ENCODE peak calls at places on chromosomes 11 and 22, in ten cellular contexts. N is HCT116, F is MM.1S, H is GM23248, Y is SK-N-SH, O is PC-3, W is GM23338, P is PC-9, X is hepatocyte, J is OCI-LY7. R is an unnamed sample.

GRCh38 chr22:23565288-23565941 is 14.7 kb downstream of the IGLL1 start:
- DNase-seq in H (no peak), X (peak; percentile 26), P (no peak), W (peak; percentile 71), J (peak; percentile 26), O (no peak), F (no peak), N (peak; percentile 4), Y (peak; percentile 67), R (peak; percentile 68)

GRCh38 chr11:65651589-65652510 is 10.9 kb downstream of the RELA start:
- DNase-seq in H (peak; percentile 71), Y (no peak), N (no peak), W (peak; percentile 29), X (peak; percentile 69), O (peak; percentile 85), P (peak; percentile 82), F (no peak), J (no peak), R (no peak)

GRCh38 chr11:102518296-102519094 is 12.1 kb downstream of the MMP7 start:
- DNase-seq in Y (no peak), X (no peak), P (no peak), N (no peak), J (peak; percentile 21), H (no peak), W (peak; percentile 60), F (no peak), O (peak; percentile 29), R (peak; percentile 59)

GRCh38 chr11:36253238-36253637 is 36.0 kb downstream of the COMMD9 start:
- DNase-seq in H (no peak), J (no peak), N (no peak), P (no peak), O (no peak), F (no peak), X (no peak), W (peak; percentile 7), Y (peak; percentile 88), R (no peak)

GRCh38 chr11:10941429-10941828 is 83.6 kb upstream of the ZBED5 start:
- DNase-seq in N (no peak), Y (no peak), J (no peak), F (no peak), H (no peak), X (no peak), W (no peak), P (no peak), O (no peak), R (no peak)

GRCh38 chr11:119483341-119483880 is 60.4 kb upstream of the THY1 start:
- DNase-seq in Y (no peak), W (no peak), F (no peak), H (no peak), X (no peak), N (no peak), J (no peak), O (no peak), P (no peak), R (no peak)

GRCh38 chr11:121081320-121081719 is 19.7 kb upstream of the TECTA start:
- DNase-seq in Y (no peak), X (no peak), W (no peak), H (no peak), O (no peak), F (no peak), P (no peak), J (no peak), N (no peak), R (no peak)

GRCh38 chr22:24303007-24303406 is 32.4 kb downstream of the SPECC1L start:
- DNase-seq in W (no peak), N (no peak), Y (no peak), F (no peak), O (peak; percentile 56), H (no peak), X (no peak), P (no peak), J (no peak), R (no peak)

GRCh38 chr11:665707-666281 is 28.7 kb downstream of the DRD4 start:
- DNase-seq in Y (no peak), F (no peak), W (no peak), O (no peak), H (peak; percentile 91), X (no peak), J (no peak), P (no peak), N (no peak), R (no peak)

GRCh38 chr11:106608677-106609076 is 409.6 kb downstream of the GUCY1A2 start:
- DNase-seq in W (no peak), P (no peak), H (peak; percentile 72), O (peak; percentile 79), Y (no peak), J (no peak), F (no peak), X (no peak), N (no peak), R (no peak)

GRCh38 chr22:38924197-38924952 is 33.0 kb upstream of the APOBEC3A start:
- DNase-seq in J (no peak), X (peak; percentile 89), W (no peak), F (no peak), Y (no peak), N (peak; percentile 80), P (peak; percentile 87), H (peak; percentile 89), O (peak; percentile 93), R (no peak)

GRCh38 chr22:21032037-21032842 is at the start of gene SLC7A4:
- DNase-seq in W (peak; percentile 51), F (no peak), N (no peak), O (no peak), Y (peak; percentile 64), H (no peak), J (no peak), X (peak; percentile 68), P (no peak), R (no peak)

GRCh38 chr11:95443386-95443785 is 212.4 kb upstream of the SESN3 start:
- DNase-seq in N (no peak), H (no peak), Y (no peak), P (no peak), O (no peak), W (no peak), J (peak; percentile 10), X (no peak), F (peak; percentile 95), R (peak; percentile 85)

GRCh38 chr11:108751444-108751843 is 86.6 kb downstream of the DDX10 start:
- DNase-seq in W (no peak), N (no peak), J (no peak), F (no peak), O (no peak), Y (no peak), P (no peak), X (no peak), H (no peak), R (peak; percentile 80)

GRCh38 chr22:21760640-21761039 is 25.0 kb upstream of the YPEL1 start:
- DNase-seq in H (peak; percentile 46), X (no peak), P (no peak), F (peak; percentile 54), J (no peak), Y (no peak), O (peak; percentile 8), N (no peak), W (no peak), R (no peak)

GRCh38 chr11:107929611-107930200 is 1.5 kb downstream of the RAB39A start:
- DNase-seq in H (no peak), Y (peak; percentile 44), N (no peak), P (no peak), F (no peak), W (peak; percentile 44), X (no peak), J (no peak), O (no peak), R (peak; percentile 90)

GRCh38 chr11:73931039-73931645 is 19.7 kb upstream of the DNAJB13 start:
- DNase-seq in J (peak; percentile 74), F (peak; percentile 36), H (peak; percentile 89), P (peak; percentile 34), X (peak; percentile 80), Y (peak; percentile 64), O (peak; percentile 85), N (peak; percentile 79), W (peak; percentile 90), R (peak; percentile 88)

GRCh38 chr22:50529416-50530279 is at the start of gene TYMP:
- DNase-seq in Y (no peak), F (no peak), O (peak; percentile 40), W (peak; percentile 43), X (peak; percentile 78), N (no peak), J (peak; percentile 73), P (peak; percentile 55), H (peak; percentile 82), R (no peak)

GRCh38 chr11:1025410-1026162 is 10.9 kb downstream of the MUC6 start:
- DNase-seq in H (peak; percentile 14), J (no peak), Y (no peak), O (no peak), P (no peak), N (no peak), X (no peak), F (no peak), W (no peak), R (peak; percentile 48)

GRCh38 chr11:123469089-123469488 is 39.0 kb downstream of the GRAMD1B start:
- DNase-seq in X (no peak), P (no peak), H (no peak), F (no peak), W (no peak), N (no peak), Y (no peak), J (no peak), O (no peak), R (peak; percentile 10)

GRCh38 chr22:50271519-50271970 is 1.4 kb upstream of the MAPK11 start:
- DNase-seq in Y (peak; percentile 93), H (peak; percentile 77), F (peak; percentile 61), J (peak; percentile 73), P (peak; percentile 73), W (peak; percentile 69), O (peak; percentile 56), N (no peak), X (peak; percentile 84), R (peak; percentile 85)

GRCh38 chr22:45170001-45170466 is 6.3 kb downstream of the NUP50 start:
- DNase-seq in P (no peak), Y (no peak), X (no peak), N (no peak), W (no peak), O (peak; percentile 12), H (no peak), F (peak; percentile 39), J (no peak), R (no peak)
- H3K9me2 ChIP-seq in P (no peaks in the 10 kb centered on the region), Y (no peaks in the 10 kb centered on the region), X (no peaks in the 10 kb centered on the region), N (no peaks in the 10 kb centered on the region), W (no peaks in the 10 kb centered on the region), O (no peaks in the 10 kb centered on the region), H (no peaks in the 10 kb centered on the region), F (no peaks in the 10 kb centered on the region), J (no peaks in the 10 kb centered on the region), R (no peaks in the 10 kb centered on the region)

GRCh38 chr11:28911829-28912228 is 803.6 kb downstream of the METTL15 start:
- DNase-seq in Y (no peak), H (no peak), W (no peak), F (no peak), N (no peak), O (no peak), J (no peak), X (no peak), P (no peak), R (no peak)
- H3K4me2 ChIP-seq in Y (peak overlapping the region; percentile 28), H (no peak overlapping the region), W (no peak overlapping the region), F (no peak overlapping the region), N (no peak overlapping the region), O (no peak overlapping the region), J (no peak overlapping the region), X (no peak overlapping the region), P (no peak overlapping the region), R (no peak overlapping the region)

GRCh38 chr22:30857791-30858190 is 110.8 kb downstream of the MORC2 start:
- DNase-seq in Y (no peak), J (no peak), O (no peak), H (no peak), W (no peak), F (no peak), X (no peak), P (no peak), N (no peak), R (no peak)
- H3K9me2 ChIP-seq in Y (no peaks in the 10 kb centered on the region), J (no peaks in the 10 kb centered on the region), O (no peaks in the 10 kb centered on the region), H (no peaks in the 10 kb centered on the region), W (no peaks in the 10 kb centered on the region), F (no peaks in the 10 kb centered on the region), X (no peaks in the 10 kb centered on the region), P (no peaks in the 10 kb centered on the region), N (no peaks in the 10 kb centered on the region), R (no peaks in the 10 kb centered on the region)

GRCh38 chr11:59206635-59207034 is 6.1 kb downstream of the MPEG1 start:
- DNase-seq in N (peak; percentile 21), W (peak; percentile 73), J (peak; percentile 26), Y (peak; percentile 34), O (peak; percentile 75), X (peak; percentile 58), P (peak; percentile 13), F (peak; percentile 34), H (peak; percentile 44), R (peak; percentile 72)
- H3K4me2 ChIP-seq in N (no peak overlapping the region), W (no peak overlapping the region), J (no peak overlapping the region), Y (no peak overlapping the region), O (no peak overlapping the region), X (no peak overlapping the region), P (no peak overlapping the region), F (no peak overlapping the region), H (no peak overlapping the region), R (no peak overlapping the region)